ENCODE peak calls at places on chromosomes 5 and 9, in ten cellular contexts. Q, P, K, B, Z, H, O, G, X and A are unnamed samples.

GRCh38 chr5:6725448-6725847 is 12.2 kb downstream of the TENT4A start:
- DNase-seq in Q (no peak), P (no peak), K (no peak), B (no peak), Z (no peak), H (no peak), O (no peak), G (no peak), X (no peak), A (no peak)

GRCh38 chr5:173323121-173323798 is 5.0 kb downstream of the STC2 start:
- DNase-seq in Q (no peak), P (no peak), K (no peak), B (no peak), Z (no peak), H (no peak), O (no peak), G (no peak), X (no peak), A (no peak)

GRCh38 chr9:104725014-104725413 is 22.5 kb upstream of the NIPSNAP3A start:
- DNase-seq in Q (no peak), P (no peak), K (no peak), B (no peak), Z (no peak), H (no peak), O (no peak), G (no peak), X (no peak), A (peak; percentile 19)

GRCh38 chr9:98884849-98885248 is 58.9 kb upstream of the COL15A1 start:
- DNase-seq in Q (no peak), P (no peak), K (no peak), B (no peak), Z (no peak), H (no peak), O (no peak), G (no peak), X (peak; percentile 56), A (no peak)

GRCh38 chr5:64206653-64207052 is 41.0 kb downstream of the RNF180 start:
- DNase-seq in Q (no peak), P (no peak), K (no peak), B (no peak), Z (no peak), H (no peak), O (no peak), G (no peak), X (no peak), A (no peak)

GRCh38 chr5:149337746-149338145 is 7.6 kb upstream of the GRPEL2 start:
- DNase-seq in Q (no peak), P (no peak), K (no peak), B (peak; percentile 71), Z (no peak), H (no peak), O (no peak), G (no peak), X (no peak), A (peak; percentile 51)

GRCh38 chr9:118395415-118395814 is 691.2 kb downstream of the TLR4 start:
- DNase-seq in Q (no peak), P (no peak), K (no peak), B (no peak), Z (no peak), H (no peak), O (no peak), G (no peak), X (no peak), A (no peak)

GRCh38 chr5:175741556-175741955 is 83.7 kb downstream of the HRH2 start:
- DNase-seq in Q (no peak), P (no peak), K (no peak), B (no peak), Z (no peak), H (no peak), O (no peak), G (no peak), X (no peak), A (no peak)

GRCh38 chr5:123490974-123491373 is 21.0 kb upstream of the CSNK1G3 start:
- DNase-seq in Q (no peak), P (no peak), K (no peak), B (no peak), Z (no peak), H (no peak), O (no peak), G (no peak), X (no peak), A (no peak)

GRCh38 chr5:127084656-127085055 is 11.4 kb upstream of the C5orf63 start:
- DNase-seq in Q (no peak), P (no peak), K (no peak), B (no peak), Z (no peak), H (no peak), O (no peak), G (no peak), X (no peak), A (no peak)

GRCh38 chr9:131984564-131984963 is 95.1 kb downstream of the MED27 start:
- DNase-seq in Q (no peak), P (no peak), K (no peak), B (no peak), Z (no peak), H (no peak), O (no peak), G (no peak), X (no peak), A (no peak)

GRCh38 chr5:129771058-129771838 is 23.4 kb downstream of the MINAR2 start:
- DNase-seq in Q (no peak), P (peak; percentile 56), K (peak; percentile 66), B (peak; percentile 88), Z (no peak), H (peak; percentile 86), O (peak; percentile 69), G (peak; percentile 53), X (no peak), A (peak; percentile 72)

GRCh38 chr9:38432922-38433510 is 8.8 kb upstream of the IGFBPL1 start:
- DNase-seq in Q (no peak), P (peak; percentile 37), K (no peak), B (peak; percentile 68), Z (no peak), H (peak; percentile 71), O (peak; percentile 16), G (peak; percentile 46), X (no peak), A (peak; percentile 39)